ENCODE peak calls at places on chromosomes 7 and 10, in nine cellular contexts. N is PC-9; C is effector memory CD4-positive, alpha-beta T cell; P is NT2/D1; H is esophagus squamous epithelium; J is neuronal stem cell; B is lower lobe of right lung; F is Peyer's patch; Q is GM23248. L is an unnamed sample.

GRCh38 chr10:61835069-61835908 is 66.2 kb upstream of the ARID5B start:
- DNase-seq in N (no peak), C (no peak), P (no peak), H (no peak), J (no peak), B (no peak), F (no peak), Q (peak; percentile 83), L (peak; percentile 84)

GRCh38 chr7:330554-331230 is 40.7 kb downstream of the FOXL3 start:
- DNase-seq in N (no peak), C (no peak), P (no peak), H (no peak), J (no peak), B (peak; percentile 35), F (no peak), Q (no peak), L (no peak)

GRCh38 chr10:44370731-44371248 is 14.1 kb downstream of the CXCL12 start:
- DNase-seq in N (peak; percentile 35), C (no peak), P (peak; percentile 71), H (no peak), J (no peak), B (no peak), F (no peak), Q (no peak), L (no peak)

GRCh38 chr10:79255007-79255507 is 92.2 kb upstream of the PPIF start:
- DNase-seq in N (no peak), C (no peak), P (no peak), H (no peak), J (no peak), B (no peak), F (peak; percentile 42), Q (no peak), L (no peak)

GRCh38 chr7:150428671-150429451 is 21.6 kb upstream of the GIMAP8 start:
- DNase-seq in N (peak; percentile 52), C (no peak), P (no peak), H (no peak), J (no peak), B (no peak), F (peak; percentile 39), Q (peak; percentile 97), L (no peak)

GRCh38 chr7:117901089-117901797 is 28.0 kb upstream of the CTTNBP2 start:
- DNase-seq in N (no peak), C (no peak), P (no peak), H (no peak), J (no peak), B (no peak), F (no peak), Q (no peak), L (no peak)

GRCh38 chr7:11297764-11298163 is 324.1 kb downstream of the PHF14 start:
- DNase-seq in N (no peak), C (no peak), P (no peak), H (no peak), J (no peak), B (no peak), F (no peak), Q (peak; percentile 20), L (no peak)

GRCh38 chr7:107370816-107371215 is 99.0 kb upstream of the GPR22 start:
- DNase-seq in N (no peak), C (no peak), P (no peak), H (no peak), J (no peak), B (no peak), F (no peak), Q (no peak), L (peak; percentile 46)

GRCh38 chr7:151062399-151063211 is 3.2 kb downstream of the SLC4A2 start:
- DNase-seq in N (peak; percentile 73), C (no peak), P (peak; percentile 91), H (no peak), J (peak; percentile 77), B (peak; percentile 80), F (no peak), Q (peak; percentile 92), L (no peak)

DNA sequence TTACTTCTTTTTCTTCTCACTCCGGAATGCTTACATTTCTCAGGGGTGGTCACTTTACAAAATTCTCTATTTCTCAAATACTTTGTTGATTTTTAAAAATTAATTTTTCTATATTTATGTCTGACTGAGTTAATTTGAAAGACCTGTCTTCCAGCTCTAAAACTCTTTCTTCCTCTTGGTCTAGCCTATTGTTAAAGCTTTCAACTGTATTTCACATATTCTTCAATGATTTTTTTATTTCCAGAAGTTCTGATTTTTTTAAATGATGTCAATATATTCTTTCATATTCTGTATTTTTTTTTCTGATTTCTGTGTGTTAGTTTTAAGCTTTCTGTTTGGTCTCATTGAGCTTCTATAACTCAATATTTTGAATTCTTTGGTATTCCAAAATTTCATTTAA is 27.3 kb upstream of the AKR1C2 start:
- DNase-seq in N (no peak), C (no peak), P (no peak), H (no peak), J (no peak), B (no peak), F (no peak), Q (no peak), L (no peak)
- H3K9me3 ChIP-seq in N (no peaks in the 10 kb centered on the region), C (no peaks in the 10 kb centered on the region), P (no peaks in the 10 kb centered on the region), H (peaks cover 23% of the 10 kb centered on the region), J (no peaks in the 10 kb centered on the region), B (peaks cover 37% of the 10 kb centered on the region), F (peaks cover 4% of the 10 kb centered on the region), Q (no peaks in the 10 kb centered on the region), L (no peaks in the 10 kb centered on the region)

DNA sequence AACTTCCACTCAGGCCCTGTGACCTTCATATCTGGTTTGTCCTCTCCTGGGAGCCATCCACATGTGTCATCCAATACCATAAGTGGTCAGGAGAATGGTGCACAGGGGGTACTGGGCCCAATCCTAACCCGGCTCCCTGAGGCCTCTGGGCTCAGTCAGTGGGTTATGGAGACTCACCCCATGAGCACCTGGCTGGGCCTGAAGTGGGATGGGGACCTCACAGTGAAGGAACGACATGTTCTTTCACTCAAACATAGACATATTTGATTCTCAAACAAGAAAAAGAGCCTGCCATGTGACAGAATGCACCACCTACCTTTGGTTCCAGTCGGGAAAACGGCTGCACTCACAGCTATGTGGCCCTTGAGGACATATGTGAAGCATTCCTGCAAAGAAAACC is 51.8 kb downstream of the XPNPEP1 start:
- DNase-seq in N (no peak), C (no peak), P (no peak), H (no peak), J (no peak), B (no peak), F (no peak), Q (no peak), L (no peak)
- H3K36me3 ChIP-seq in N (no peaks in the 10 kb centered on the region), C (peaks cover 77% of the 10 kb centered on the region), P (peaks cover 73% of the 10 kb centered on the region), H (peaks cover 100% of the 10 kb centered on the region), J (peaks cover 15% of the 10 kb centered on the region), B (peaks cover 96% of the 10 kb centered on the region), F (peaks cover 90% of the 10 kb centered on the region), Q (peaks cover 37% of the 10 kb centered on the region), L (peaks cover 30% of the 10 kb centered on the region)

GRCh38 chr7:158299607-158300006 is 288.0 kb downstream of the PTPRN2 start:
- DNase-seq in N (no peak), C (no peak), P (no peak), H (no peak), J (no peak), B (no peak), F (no peak), Q (no peak), L (no peak)

GRCh38 chr7:158302274-158303070 is 285.2 kb downstream of the PTPRN2 start:
- DNase-seq in N (no peak), C (no peak), P (no peak), H (no peak), J (no peak), B (no peak), F (no peak), Q (peak; percentile 1), L (no peak)

GRCh38 chr7:158300427-158300826 is 287.2 kb downstream of the PTPRN2 start:
- DNase-seq in N (no peak), C (no peak), P (no peak), H (no peak), J (no peak), B (no peak), F (no peak), Q (no peak), L (no peak)

GRCh38 chr7:158303121-158303520 is 284.5 kb downstream of the PTPRN2 start:
- DNase-seq in N (no peak), C (no peak), P (no peak), H (no peak), J (no peak), B (no peak), F (no peak), Q (no peak), L (no peak)

DNA sequence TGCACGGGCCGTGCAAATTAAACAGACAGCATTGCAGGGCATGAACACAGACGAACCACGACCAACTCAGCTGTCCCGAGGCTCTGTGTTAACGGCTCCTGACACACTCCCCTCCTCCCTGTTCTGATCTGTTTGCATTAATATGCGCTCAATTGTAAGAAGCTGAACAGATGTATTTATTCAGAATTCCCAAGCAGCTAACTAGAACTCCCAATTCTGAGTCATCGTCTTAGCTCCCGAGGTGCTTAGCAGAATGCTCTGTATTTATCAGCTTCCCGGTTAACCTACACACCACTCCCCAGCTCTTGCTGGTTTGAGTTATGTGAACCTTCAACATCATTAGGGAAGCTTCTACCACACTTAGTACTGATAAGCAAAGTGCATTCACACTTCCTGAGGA is 286.4 kb downstream of the PTPRN2 start:
- DNase-seq in N (no peak), C (no peak), P (no peak), H (no peak), J (no peak), B (no peak), F (no peak), Q (no peak), L (no peak)
- H3K9me3 ChIP-seq in N (no peaks in the 10 kb centered on the region), C (no peaks in the 10 kb centered on the region), P (no peaks in the 10 kb centered on the region), H (no peaks in the 10 kb centered on the region), J (no peaks in the 10 kb centered on the region), B (no peaks in the 10 kb centered on the region), F (no peaks in the 10 kb centered on the region), Q (no peaks in the 10 kb centered on the region), L (no peaks in the 10 kb centered on the region)

GRCh38 chr7:45064047-45064725 is 24.6 kb downstream of the NACAD start:
- DNase-seq in N (no peak), C (no peak), P (no peak), H (no peak), J (no peak), B (no peak), F (no peak), Q (no peak), L (no peak)

GRCh38 chr7:45068236-45069023 is 20.3 kb downstream of the NACAD start:
- DNase-seq in N (no peak), C (no peak), P (no peak), H (no peak), J (no peak), B (no peak), F (no peak), Q (no peak), L (no peak)

GRCh38 chr7:45067582-45067981 is 21.2 kb downstream of the NACAD start:
- DNase-seq in N (no peak), C (no peak), P (no peak), H (no peak), J (no peak), B (no peak), F (no peak), Q (no peak), L (no peak)

GRCh38 chr7:45065031-45065995 is 23.5 kb downstream of the NACAD start:
- DNase-seq in N (no peak), C (no peak), P (no peak), H (no peak), J (no peak), B (no peak), F (no peak), Q (no peak), L (no peak)

DNA sequence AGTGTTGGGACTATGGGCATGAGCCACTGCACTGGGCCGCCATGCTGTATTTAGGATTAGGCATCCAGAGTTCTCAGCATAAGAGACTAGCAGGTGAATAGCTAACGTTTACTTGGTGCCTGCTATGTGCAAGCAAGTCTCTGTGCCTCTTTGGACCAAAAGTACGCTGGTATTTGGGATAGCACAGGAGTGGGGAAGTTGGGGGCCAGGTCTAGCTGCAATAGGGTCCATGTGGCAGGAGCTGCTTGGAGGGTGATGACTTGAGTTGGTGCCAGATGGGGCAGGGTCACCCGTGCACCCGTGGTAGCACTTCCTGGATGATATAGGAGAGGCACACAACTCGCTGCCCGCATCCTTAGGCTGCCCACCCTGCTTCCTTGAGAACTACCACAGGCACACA is 22.4 kb downstream of the NACAD start:
- DNase-seq in N (no peak), C (no peak), P (no peak), H (no peak), J (no peak), B (no peak), F (no peak), Q (no peak), L (no peak)
- H3K36me3 ChIP-seq in N (peaks cover 7% of the 10 kb centered on the region), C (peaks cover 81% of the 10 kb centered on the region), P (peaks cover 65% of the 10 kb centered on the region), H (peaks cover 100% of the 10 kb centered on the region), J (peaks cover 39% of the 10 kb centered on the region), B (peaks cover 79% of the 10 kb centered on the region), F (peaks cover 74% of the 10 kb centered on the region), Q (peaks cover 9% of the 10 kb centered on the region), L (no peaks in the 10 kb centered on the region)

L was measured in HAP-1.